ENCODE peak calls at places on chromosomes 5 and 9, in ten cellular contexts. One of them, this sample, is unnamed. For H3K4me1, the result is how much of the 10 kb centered on the place peaks cover.

GRCh38 chr5:140252470-140253126 is 50.3 kb downstream of the PFDN1 start:
- DNase-seq in mesendoderm: no peak
- DNase-seq in CD8-positive, alpha-beta memory T cell: no peak
- DNase-seq in endodermal cell: no peak
- DNase-seq in CD8-positive, alpha-beta T cell: no peak
- DNase-seq in fibroblast of lung: no peak
- DNase-seq in IMR-90: no peak
- DNase-seq in breast epithelium: no peak
- DNase-seq in adrenal gland: no peak
- DNase-seq in tibial nerve: no peak
- DNase-seq in this sample: no peak

GRCh38 chr9:95370064-95370463 is 52.6 kb upstream of the FANCC start:
- DNase-seq in mesendoderm: no peak
- DNase-seq in CD8-positive, alpha-beta memory T cell: no peak
- DNase-seq in endodermal cell: no peak
- DNase-seq in CD8-positive, alpha-beta T cell: no peak
- DNase-seq in fibroblast of lung: peak
- DNase-seq in IMR-90: peak
- DNase-seq in breast epithelium: no peak
- DNase-seq in adrenal gland: no peak
- DNase-seq in tibial nerve: no peak
- DNase-seq in this sample: no peak

GRCh38 chr5:72470817-72471216 is 36.4 kb downstream of the ZNF366 start:
- DNase-seq in mesendoderm: no peak
- DNase-seq in CD8-positive, alpha-beta memory T cell: no peak
- DNase-seq in endodermal cell: no peak
- DNase-seq in CD8-positive, alpha-beta T cell: no peak
- DNase-seq in fibroblast of lung: peak
- DNase-seq in IMR-90: peak
- DNase-seq in breast epithelium: peak
- DNase-seq in adrenal gland: no peak
- DNase-seq in tibial nerve: no peak
- DNase-seq in this sample: no peak

GRCh38 chr9:131875828-131876485 is 136.1 kb upstream of the RAPGEF1 start:
- DNase-seq in mesendoderm: no peak
- DNase-seq in CD8-positive, alpha-beta memory T cell: no peak
- DNase-seq in endodermal cell: no peak
- DNase-seq in CD8-positive, alpha-beta T cell: no peak
- DNase-seq in fibroblast of lung: peak
- DNase-seq in IMR-90: peak
- DNase-seq in breast epithelium: no peak
- DNase-seq in adrenal gland: no peak
- DNase-seq in tibial nerve: no peak
- DNase-seq in this sample: no peak

GRCh38 chr5:167658890-167659289 is 632.6 kb upstream of the WWC1 start:
- DNase-seq in mesendoderm: no peak
- DNase-seq in CD8-positive, alpha-beta memory T cell: no peak
- DNase-seq in endodermal cell: no peak
- DNase-seq in CD8-positive, alpha-beta T cell: no peak
- DNase-seq in fibroblast of lung: peak
- DNase-seq in IMR-90: peak
- DNase-seq in breast epithelium: no peak
- DNase-seq in adrenal gland: no peak
- DNase-seq in tibial nerve: no peak
- DNase-seq in this sample: no peak

GRCh38 chr5:83048277-83048676 is 28.9 kb downstream of the TMEM167A start:
- DNase-seq in mesendoderm: no peak
- DNase-seq in CD8-positive, alpha-beta memory T cell: no peak
- DNase-seq in endodermal cell: no peak
- DNase-seq in CD8-positive, alpha-beta T cell: no peak
- DNase-seq in fibroblast of lung: peak
- DNase-seq in IMR-90: peak
- DNase-seq in breast epithelium: no peak
- DNase-seq in adrenal gland: no peak
- DNase-seq in tibial nerve: no peak
- DNase-seq in this sample: no peak

GRCh38 chr5:97106183-97106582 is 36.2 kb downstream of the LIX1 start:
- DNase-seq in mesendoderm: peak
- DNase-seq in CD8-positive, alpha-beta memory T cell: no peak
- DNase-seq in endodermal cell: no peak
- DNase-seq in CD8-positive, alpha-beta T cell: no peak
- DNase-seq in fibroblast of lung: no peak
- DNase-seq in IMR-90: no peak
- DNase-seq in breast epithelium: no peak
- DNase-seq in adrenal gland: no peak
- DNase-seq in tibial nerve: no peak
- DNase-seq in this sample: no peak

GRCh38 chr5:138986186-138986775 is 111.1 kb upstream of the LRRTM2 start:
- DNase-seq in mesendoderm: no peak
- DNase-seq in CD8-positive, alpha-beta memory T cell: no peak
- DNase-seq in endodermal cell: peak
- DNase-seq in CD8-positive, alpha-beta T cell: no peak
- DNase-seq in fibroblast of lung: peak
- DNase-seq in IMR-90: no peak
- DNase-seq in breast epithelium: no peak
- DNase-seq in adrenal gland: no peak
- DNase-seq in tibial nerve: no peak
- DNase-seq in this sample: no peak

GRCh38 chr9:35353731-35354365 is 136.1 kb upstream of the RUSC2 start:
- DNase-seq in mesendoderm: no peak
- DNase-seq in CD8-positive, alpha-beta memory T cell: no peak
- DNase-seq in endodermal cell: no peak
- DNase-seq in CD8-positive, alpha-beta T cell: no peak
- DNase-seq in fibroblast of lung: no peak
- DNase-seq in IMR-90: peak
- DNase-seq in breast epithelium: no peak
- DNase-seq in adrenal gland: no peak
- DNase-seq in tibial nerve: no peak
- DNase-seq in this sample: no peak

GRCh38 chr5:92838253-92838652 is 742.8 kb downstream of the NR2F1-AS1 start:
- DNase-seq in mesendoderm: peak
- DNase-seq in CD8-positive, alpha-beta memory T cell: no peak
- DNase-seq in endodermal cell: peak
- DNase-seq in CD8-positive, alpha-beta T cell: no peak
- DNase-seq in fibroblast of lung: no peak
- DNase-seq in IMR-90: no peak
- DNase-seq in breast epithelium: no peak
- DNase-seq in adrenal gland: no peak
- DNase-seq in tibial nerve: no peak
- DNase-seq in this sample: no peak

GRCh38 chr5:154779105-154779504 is 23.9 kb downstream of the LARP1 start:
- DNase-seq in mesendoderm: no peak
- DNase-seq in CD8-positive, alpha-beta memory T cell: no peak
- DNase-seq in endodermal cell: no peak
- DNase-seq in CD8-positive, alpha-beta T cell: no peak
- DNase-seq in fibroblast of lung: peak
- DNase-seq in IMR-90: peak
- DNase-seq in breast epithelium: no peak
- DNase-seq in adrenal gland: peak
- DNase-seq in tibial nerve: no peak
- DNase-seq in this sample: no peak

GRCh38 chr5:118592678-118593328 is 395.5 kb downstream of the DTWD2 start:
- DNase-seq in mesendoderm: peak
- DNase-seq in CD8-positive, alpha-beta memory T cell: no peak
- DNase-seq in endodermal cell: no peak
- DNase-seq in CD8-positive, alpha-beta T cell: no peak
- DNase-seq in fibroblast of lung: no peak
- DNase-seq in IMR-90: no peak
- DNase-seq in breast epithelium: no peak
- DNase-seq in adrenal gland: no peak
- DNase-seq in tibial nerve: no peak
- DNase-seq in this sample: no peak

GRCh38 chr9:1332161-1332560 is 282.0 kb downstream of the DMRT2 start:
- DNase-seq in mesendoderm: peak
- DNase-seq in CD8-positive, alpha-beta memory T cell: no peak
- DNase-seq in endodermal cell: no peak
- DNase-seq in CD8-positive, alpha-beta T cell: no peak
- DNase-seq in fibroblast of lung: no peak
- DNase-seq in IMR-90: no peak
- DNase-seq in breast epithelium: no peak
- DNase-seq in adrenal gland: no peak
- DNase-seq in tibial nerve: no peak
- DNase-seq in this sample: no peak

GRCh38 chr9:105921057-105921721 is 226.8 kb downstream of the TMEM38B start:
- DNase-seq in mesendoderm: peak
- DNase-seq in CD8-positive, alpha-beta memory T cell: no peak
- DNase-seq in endodermal cell: no peak
- DNase-seq in CD8-positive, alpha-beta T cell: no peak
- DNase-seq in fibroblast of lung: peak
- DNase-seq in IMR-90: no peak
- DNase-seq in breast epithelium: no peak
- DNase-seq in adrenal gland: no peak
- DNase-seq in tibial nerve: no peak
- DNase-seq in this sample: no peak

GRCh38 chr5:42057254-42057690 is 132.2 kb downstream of the FBXO4 start:
- DNase-seq in mesendoderm: peak
- DNase-seq in CD8-positive, alpha-beta memory T cell: peak
- DNase-seq in endodermal cell: peak
- DNase-seq in CD8-positive, alpha-beta T cell: peak
- DNase-seq in fibroblast of lung: peak
- DNase-seq in IMR-90: peak
- DNase-seq in breast epithelium: peak
- DNase-seq in adrenal gland: peak
- DNase-seq in tibial nerve: no peak
- DNase-seq in this sample: peak

DNA sequence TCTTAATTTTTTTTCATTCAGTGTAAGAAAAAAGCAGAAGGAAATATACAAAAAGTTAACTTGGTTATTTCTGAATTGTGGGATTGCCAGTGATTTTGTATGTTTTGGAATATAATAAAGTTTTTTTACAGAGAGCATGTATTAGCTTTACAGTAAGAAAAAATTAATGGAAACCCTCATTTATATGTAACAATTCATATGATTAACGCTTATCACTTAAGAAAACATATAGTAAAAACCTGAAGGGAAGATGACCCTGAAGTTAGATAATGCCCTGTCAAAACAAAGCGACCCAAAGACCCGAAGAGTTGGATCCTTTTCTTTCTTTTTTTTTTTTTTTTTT is 52.4 kb downstream of the EHMT1 start:
- DNase-seq in mesendoderm: no peak
- DNase-seq in CD8-positive, alpha-beta memory T cell: no peak
- DNase-seq in endodermal cell: no peak
- DNase-seq in CD8-positive, alpha-beta T cell: no peak
- DNase-seq in fibroblast of lung: no peak
- DNase-seq in IMR-90: no peak
- DNase-seq in breast epithelium: no peak
- DNase-seq in adrenal gland: no peak
- DNase-seq in tibial nerve: no peak
- DNase-seq in this sample: no peak
- H3K4me1 ChIP-seq in mesendoderm: under half
- H3K4me1 ChIP-seq in CD8-positive, alpha-beta memory T cell: under half
- H3K4me1 ChIP-seq in endodermal cell: under half
- H3K4me1 ChIP-seq in CD8-positive, alpha-beta T cell: under half
- H3K4me1 ChIP-seq in fibroblast of lung: under half
- H3K4me1 ChIP-seq in IMR-90: under half
- H3K4me1 ChIP-seq in breast epithelium: under half
- H3K4me1 ChIP-seq in adrenal gland: half or more
- H3K4me1 ChIP-seq in tibial nerve: under half
- H3K4me1 ChIP-seq in this sample: under half

GRCh38 chr5:176549871-176550270 is 729 bp downstream of the CDHR2 start:
- DNase-seq in mesendoderm: no peak
- DNase-seq in CD8-positive, alpha-beta memory T cell: no peak
- DNase-seq in endodermal cell: peak
- DNase-seq in CD8-positive, alpha-beta T cell: no peak
- DNase-seq in fibroblast of lung: no peak
- DNase-seq in IMR-90: no peak
- DNase-seq in breast epithelium: no peak
- DNase-seq in adrenal gland: no peak
- DNase-seq in tibial nerve: no peak
- DNase-seq in this sample: no peak
- H3K27ac ChIP-seq in mesendoderm: no peak
- H3K27ac ChIP-seq in CD8-positive, alpha-beta memory T cell: no peak
- H3K27ac ChIP-seq in endodermal cell: no peak
- H3K27ac ChIP-seq in CD8-positive, alpha-beta T cell: peak
- H3K27ac ChIP-seq in fibroblast of lung: no peak
- H3K27ac ChIP-seq in IMR-90: no peak
- H3K27ac ChIP-seq in breast epithelium: no peak
- H3K27ac ChIP-seq in adrenal gland: no peak
- H3K27ac ChIP-seq in tibial nerve: no peak
- H3K27ac ChIP-seq in this sample: no peak

GRCh38 chr5:171309526-171310333 is 682 bp downstream of the TLX3 start:
- DNase-seq in mesendoderm: peak
- DNase-seq in CD8-positive, alpha-beta memory T cell: no peak
- DNase-seq in endodermal cell: peak
- DNase-seq in CD8-positive, alpha-beta T cell: no peak
- DNase-seq in fibroblast of lung: no peak
- DNase-seq in IMR-90: no peak
- DNase-seq in breast epithelium: no peak
- DNase-seq in adrenal gland: no peak
- DNase-seq in tibial nerve: no peak
- DNase-seq in this sample: no peak
- H3K4me3 ChIP-seq in mesendoderm: no peak
- H3K4me3 ChIP-seq in CD8-positive, alpha-beta memory T cell: no peak
- H3K4me3 ChIP-seq in endodermal cell: no peak
- H3K4me3 ChIP-seq in CD8-positive, alpha-beta T cell: no peak
- H3K4me3 ChIP-seq in fibroblast of lung: no peak
- H3K4me3 ChIP-seq in IMR-90: no peak
- H3K4me3 ChIP-seq in breast epithelium: no peak
- H3K4me3 ChIP-seq in adrenal gland: no peak
- H3K4me3 ChIP-seq in tibial nerve: no peak
- H3K4me3 ChIP-seq in this sample: no peak

GRCh38 chr5:60295423-60295822 is 401.9 kb upstream of the PDE4D start:
- DNase-seq in mesendoderm: peak
- DNase-seq in CD8-positive, alpha-beta memory T cell: no peak
- DNase-seq in endodermal cell: peak
- DNase-seq in CD8-positive, alpha-beta T cell: no peak
- DNase-seq in fibroblast of lung: peak
- DNase-seq in IMR-90: peak
- DNase-seq in breast epithelium: no peak
- DNase-seq in adrenal gland: no peak
- DNase-seq in tibial nerve: no peak
- DNase-seq in this sample: no peak

GRCh38 chr5:60297658-60298057 is 402.3 kb downstream of the DEPDC1B start:
- DNase-seq in mesendoderm: no peak
- DNase-seq in CD8-positive, alpha-beta memory T cell: no peak
- DNase-seq in endodermal cell: no peak
- DNase-seq in CD8-positive, alpha-beta T cell: no peak
- DNase-seq in fibroblast of lung: peak
- DNase-seq in IMR-90: no peak
- DNase-seq in breast epithelium: no peak
- DNase-seq in adrenal gland: no peak
- DNase-seq in tibial nerve: no peak
- DNase-seq in this sample: no peak

GRCh38 chr5:60293518-60293917 is 400.0 kb upstream of the PDE4D start:
- DNase-seq in mesendoderm: no peak
- DNase-seq in CD8-positive, alpha-beta memory T cell: no peak
- DNase-seq in endodermal cell: no peak
- DNase-seq in CD8-positive, alpha-beta T cell: no peak
- DNase-seq in fibroblast of lung: no peak
- DNase-seq in IMR-90: no peak
- DNase-seq in breast epithelium: no peak
- DNase-seq in adrenal gland: no peak
- DNase-seq in tibial nerve: no peak
- DNase-seq in this sample: no peak
- H3K4me1 ChIP-seq in mesendoderm: under half
- H3K4me1 ChIP-seq in CD8-positive, alpha-beta memory T cell: under half
- H3K4me1 ChIP-seq in endodermal cell: under half
- H3K4me1 ChIP-seq in CD8-positive, alpha-beta T cell: under half
- H3K4me1 ChIP-seq in fibroblast of lung: under half
- H3K4me1 ChIP-seq in IMR-90: under half
- H3K4me1 ChIP-seq in breast epithelium: under half
- H3K4me1 ChIP-seq in adrenal gland: under half
- H3K4me1 ChIP-seq in tibial nerve: under half
- H3K4me1 ChIP-seq in this sample: under half